ENCODE peak calls at places on chromosomes 16 and 17, in four cellular contexts. D, H, F and P are unnamed samples.

GRCh38 chr17:40307691-40308289 is 1.2 kb upstream of the RARA start:
- DNase-seq in D (no peak), H (peak; percentile 66), F (no peak), P (peak; percentile 81)

GRCh38 chr16:53876811-53877210 is 172.9 kb downstream of the FTO start:
- DNase-seq in D (no peak), H (no peak), F (no peak), P (no peak)

GRCh38 chr16:49023095-49023494 is 258.5 kb downstream of the CBLN1 start:
- DNase-seq in D (peak; percentile 54), H (peak; percentile 91), F (no peak), P (no peak)

GRCh38 chr16:80319181-80319580 is 221.6 kb upstream of the DYNLRB2 start:
- DNase-seq in D (no peak), H (no peak), F (no peak), P (no peak)

GRCh38 chr17:48155889-48156670 is 48.5 kb downstream of the SNX11 start:
- DNase-seq in D (no peak), H (peak; percentile 86), F (no peak), P (no peak)

GRCh38 chr16:8850279-8850885 is 18.4 kb downstream of the CARHSP1 start:
- DNase-seq in D (no peak), H (no peak), F (no peak), P (no peak)

GRCh38 chr17:34847939-34848338 is 113.3 kb downstream of the CCT6B start:
- DNase-seq in D (no peak), H (no peak), F (no peak), P (no peak)

GRCh38 chr17:6637458-6637840 is 3.1 kb downstream of the KIAA0753 start:
- DNase-seq in D (no peak), H (no peak), F (no peak), P (no peak)

GRCh38 chr17:29292071-29292991 is 1.6 kb downstream of the NUFIP2 start:
- DNase-seq in D (peak; percentile 57), H (peak; percentile 42), F (peak; percentile 55), P (peak; percentile 45)

GRCh38 chr16:56094231-56094630 is 97.1 kb upstream of the GNAO1 start:
- DNase-seq in D (no peak), H (no peak), F (no peak), P (no peak)

GRCh38 chr16:3457434-3458252 is 14.2 kb downstream of the NAA60 start:
- DNase-seq in D (peak; percentile 96), H (peak; percentile 95), F (peak; percentile 95), P (peak; percentile 99)

GRCh38 chr17:61510237-61510636 is 58.0 kb downstream of the TBX4 start:
- DNase-seq in D (no peak), H (no peak), F (no peak), P (no peak)

GRCh38 chr16:55494994-55495421 is 13.9 kb upstream of the LPCAT2 start:
- DNase-seq in D (no peak), H (no peak), F (peak; percentile 42), P (no peak)

GRCh38 chr17:76542984-76543383 is 3.1 kb downstream of the PRCD start:
- DNase-seq in D (no peak), H (no peak), F (no peak), P (no peak)

GRCh38 chr16:86978445-86979030 is 338.7 kb downstream of the C16orf95 start:
- DNase-seq in D (no peak), H (no peak), F (no peak), P (no peak)

GRCh38 chr16:58433569-58433951 is 41.3 kb downstream of the GINS3 start:
- DNase-seq in D (no peak), H (no peak), F (no peak), P (no peak)